ENCODE peak calls at places on chromosomes 16 and 17, in ten cellular contexts. U is suprapubic skin, H is H1, O is prostate gland, P is endothelial cell of umbilical vein, A is transverse colon, C is upper lobe of left lung, V is SK-N-SH, Q is K562, G is HepG2. D is an unnamed sample.

GRCh38 chr17:41476866-41477815 is 3.8 kb downstream of the KRT35 start:
- DNase-seq in Q (no peak), G (no peak), V (no peak), O (no peak), C (peak; percentile 64), P (no peak), A (no peak), U (no peak), H (no peak), D (no peak)

GRCh38 chr16:73565263-73565662 is 517.3 kb upstream of the ZFHX3 start:
- DNase-seq in A (no peak), C (no peak), Q (peak; percentile 21), P (no peak), H (no peak), G (peak; percentile 23), O (no peak), V (no peak), U (no peak), D (no peak)

GRCh38 chr16:78473031-78473699 is 373.7 kb downstream of the WWOX start:
- DNase-seq in O (no peak), U (no peak), H (no peak), A (no peak), Q (no peak), V (no peak), C (no peak), P (no peak), G (peak; percentile 48), D (no peak)

GRCh38 chr17:50668025-50668837 is 33.5 kb downstream of the ABCC3 start:
- DNase-seq in U (no peak), O (no peak), V (no peak), A (no peak), H (no peak), Q (no peak), P (peak; percentile 49), G (no peak), C (no peak), D (no peak)

GRCh38 chr16:28604186-28604565 is 5.7 kb downstream of the SULT1A1 start:
- DNase-seq in Q (no peak), C (no peak), H (no peak), P (no peak), G (no peak), U (peak; percentile 68), A (no peak), O (no peak), V (no peak), D (no peak)

GRCh38 chr16:54699656-54700055 is 231.0 kb upstream of the IRX5 start:
- DNase-seq in P (no peak), O (no peak), U (no peak), V (no peak), G (no peak), C (no peak), A (no peak), H (no peak), Q (no peak), D (no peak)

GRCh38 chr17:21007646-21008045 is 35.2 kb downstream of the USP22 start:
- DNase-seq in C (no peak), V (no peak), P (no peak), A (no peak), G (no peak), Q (no peak), H (no peak), U (no peak), O (no peak), D (no peak)

GRCh38 chr17:60135951-60136666 is 13.7 kb upstream of the CA4 start:
- DNase-seq in V (no peak), P (no peak), O (no peak), C (no peak), Q (no peak), A (peak; percentile 6), U (peak; percentile 19), G (no peak), H (no peak), D (no peak)

GRCh38 chr17:67068999-67069398 is 24.6 kb downstream of the CACNG1 start:
- DNase-seq in U (no peak), Q (no peak), V (no peak), P (no peak), H (no peak), A (no peak), G (no peak), C (no peak), O (no peak), D (no peak)

GRCh38 chr16:89200850-89201466 is 621 bp upstream of the SLC22A31 start:
- DNase-seq in O (no peak), P (no peak), A (no peak), C (no peak), Q (no peak), U (peak; percentile 66), G (no peak), V (peak; percentile 49), H (no peak), D (no peak)

GRCh38 chr16:74846714-74847113 is 72.1 kb upstream of the FA2H start:
- DNase-seq in C (no peak), A (no peak), H (no peak), O (no peak), G (no peak), U (no peak), P (no peak), V (no peak), Q (no peak), D (no peak)

GRCh38 chr17:41519501-41520224 is 973 bp upstream of the KRT15 start:
- DNase-seq in Q (peak; percentile 70), H (no peak), A (peak; percentile 41), C (no peak), G (no peak), O (peak; percentile 73), P (no peak), U (no peak), V (no peak), D (no peak)

GRCh38 chr17:59370580-59371299 is 39.3 kb downstream of the YPEL2 start:
- DNase-seq in V (no peak), C (no peak), G (no peak), U (peak; percentile 25), H (no peak), Q (no peak), O (no peak), P (peak; percentile 28), A (no peak), D (no peak)

GRCh38 chr16:23587726-23588125 is 8.4 kb downstream of the NDUFAB1 start:
- DNase-seq in V (no peak), Q (no peak), A (no peak), P (no peak), C (no peak), O (no peak), H (no peak), U (no peak), G (no peak), D (no peak)

GRCh38 chr17:27573971-27574525 is 56.9 kb upstream of the LGALS9 start:
- DNase-seq in V (no peak), P (no peak), A (no peak), H (no peak), G (no peak), Q (peak; percentile 98), C (no peak), O (no peak), U (no peak), D (no peak)

GRCh38 chr16:58128721-58129096 is 472 bp downstream of the CFAP20 start:
- DNase-seq in A (no peak), P (no peak), H (no peak), Q (peak; percentile 59), V (peak; percentile 70), C (no peak), O (no peak), U (no peak), G (no peak), D (no peak)

GRCh38 chr17:50841949-50842354 is 6.6 kb downstream of the WFIKKN2 start:
- DNase-seq in C (no peak), Q (peak; percentile 77), U (peak; percentile 68), O (peak; percentile 55), H (peak; percentile 53), A (peak; percentile 82), V (peak; percentile 97), P (peak; percentile 58), G (peak; percentile 66), D (peak; percentile 75)

GRCh38 chr16:27217256-27217655 is 13.9 kb downstream of the KDM8 start:
- DNase-seq in C (no peak), O (no peak), U (no peak), V (peak; percentile 62), Q (peak; percentile 32), P (no peak), G (no peak), A (no peak), H (no peak), D (no peak)

GRCh38 chr16:79267781-79268180 is 332.8 kb downstream of the MAF start:
- DNase-seq in C (peak; percentile 45), Q (no peak), P (no peak), H (no peak), V (no peak), U (no peak), O (no peak), A (no peak), G (no peak), D (no peak)

DNA sequence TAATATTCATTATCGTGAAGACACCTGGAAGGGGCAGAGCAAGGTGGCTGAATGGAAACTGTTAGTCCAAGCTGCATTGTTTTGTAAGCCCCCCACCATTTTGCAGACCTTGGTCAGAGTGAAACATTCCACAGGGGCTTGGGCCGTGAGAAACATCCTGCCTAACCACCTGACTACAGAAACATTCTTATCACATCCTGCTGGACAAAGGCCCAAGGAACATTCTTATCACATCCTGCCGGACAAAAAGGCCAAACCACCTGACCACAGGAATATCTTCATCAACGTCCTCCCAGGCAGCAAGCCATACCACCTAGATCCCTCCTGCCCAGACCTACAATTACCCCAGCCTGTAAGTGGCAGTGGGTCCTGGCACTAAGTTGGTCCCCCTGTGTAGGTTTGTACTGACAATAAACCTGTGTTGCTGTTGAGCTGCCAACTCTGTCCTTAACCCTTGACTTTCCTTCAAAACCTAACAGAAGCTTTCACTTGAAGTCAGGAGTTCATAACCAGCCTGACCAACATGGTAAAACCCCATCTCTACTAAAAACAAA is 19.6 kb downstream of the ATF7IP2 start:
- DNase-seq in C (no peak), U (no peak), G (peak; percentile 88), O (no peak), V (no peak), A (no peak), Q (peak; percentile 86), P (peak; percentile 92), H (no peak), D (no peak)
- H3K9me3 ChIP-seq in C (peaks cover 39% of the 10 kb centered on the region), U (peaks cover 23% of the 10 kb centered on the region), G (peaks cover 43% of the 10 kb centered on the region), O (no peaks in the 10 kb centered on the region), V (no peaks in the 10 kb centered on the region), A (peaks cover 32% of the 10 kb centered on the region), Q (peaks cover 31% of the 10 kb centered on the region), P (no peaks in the 10 kb centered on the region), H (no peaks in the 10 kb centered on the region), D (peaks cover 88% of the 10 kb centered on the region)

GRCh38 chr17:7021993-7022778 is 664 bp upstream of the BCL6B start:
- DNase-seq in O (peak; percentile 58), Q (peak; percentile 84), P (peak; percentile 97), U (peak; percentile 91), V (peak; percentile 92), G (no peak), H (no peak), A (peak; percentile 86), C (peak; percentile 96), D (peak; percentile 86)
- TF ChIP-seq POLR2AphosphoS5 in O (no peak), Q (no peak), P (peak; percentile 97), U (no peak), V (no peak), G (no peak), H (peak; percentile 41), A (no peak), C (peak; percentile 62), D (no peak)

GRCh38 chr16:165218-165538 is 600 bp upstream of the HBM start:
- DNase-seq in V (no peak), G (no peak), H (no peak), A (no peak), Q (no peak), O (no peak), U (no peak), C (peak; percentile 78), P (no peak), D (no peak)
- H3K4me3 ChIP-seq in V (peak overlapping the region; percentile 32), G (peak overlapping the region; percentile 54), H (peak overlapping the region; percentile 14), A (no peak overlapping the region), Q (peak overlapping the region; percentile 35), O (no peak overlapping the region), U (peak overlapping the region; percentile 26), C (peak overlapping the region; percentile 26), P (no peak overlapping the region), D (no peak overlapping the region)

GRCh38 chr16:87182759-87183158 is 134.4 kb downstream of the C16orf95 start:
- DNase-seq in Q (no peak), P (no peak), A (no peak), G (no peak), O (no peak), H (no peak), C (no peak), V (no peak), U (no peak), D (no peak)
- H3K9me3 ChIP-seq in Q (peaks cover 7% of the 10 kb centered on the region), P (no peaks in the 10 kb centered on the region), A (no peaks in the 10 kb centered on the region), G (peaks cover 10% of the 10 kb centered on the region), O (no peaks in the 10 kb centered on the region), H (peaks cover 10% of the 10 kb centered on the region), C (no peaks in the 10 kb centered on the region), V (no peaks in the 10 kb centered on the region), U (no peaks in the 10 kb centered on the region), D (no peaks in the 10 kb centered on the region)

D was measured in stomach.